ENCODE peak calls at places on chromosome 13, in four cellular contexts. K is left ventricle myocardium superior, L is AG08395, F is HFFc6. V is an unnamed sample.

GRCh38 chr13:44651209-44651608 is 75.1 kb upstream of the TSC22D1 start:
- DNase-seq in K (no peak), L (no peak), F (no peak), V (no peak)

GRCh38 chr13:113840541-113841354 is 23.1 kb downstream of the GAS6 start:
- DNase-seq in K (peak; percentile 37), L (no peak), F (no peak), V (no peak)

GRCh38 chr13:93529961-93530360 is 303.4 kb downstream of the GPC6 start:
- DNase-seq in K (no peak), L (no peak), F (no peak), V (no peak)

GRCh38 chr13:46303743-46304385 is 83.2 kb downstream of the RUBCNL start:
- DNase-seq in K (no peak), L (no peak), F (no peak), V (no peak)

GRCh38 chr13:73835138-73835721 is 299.0 kb downstream of the KLF12 start:
- DNase-seq in K (no peak), L (peak; percentile 50), F (peak; percentile 47), V (peak; percentile 27)

GRCh38 chr13:27405521-27406134 is 18.8 kb upstream of the GTF3A start:
- DNase-seq in K (no peak), L (no peak), F (no peak), V (no peak)

GRCh38 chr13:35474551-35474950 is 1.9 kb downstream of the MAB21L1 start:
- DNase-seq in K (no peak), L (no peak), F (no peak), V (no peak)

GRCh38 chr13:111006508-111007031 is 91.7 kb upstream of the ANKRD10 start:
- DNase-seq in K (peak; percentile 84), L (peak; percentile 86), F (peak; percentile 57), V (peak; percentile 94)

GRCh38 chr13:110615005-110615321 is 382 bp upstream of the NAXD start:
- DNase-seq in K (no peak), L (no peak), F (no peak), V (no peak)

V was measured in stromal cell of bone marrow.